ENCODE peak calls at places on chromosomes 4 and X, in five cellular contexts. E, G, P, A and I are unnamed samples.

GRCh38 chrX:49202022-49202421 is 2.0 kb upstream of the SYP start:
- DNase-seq in E (no peak), G (no peak), P (no peak), A (no peak), I (no peak)

GRCh38 chrX:110175146-110175545 is 142.7 kb downstream of the AMMECR1 start:
- DNase-seq in E (no peak), G (no peak), P (no peak), A (no peak), I (no peak)

GRCh38 chrX:123830309-123830708 is 29.5 kb upstream of the XIAP start:
- DNase-seq in E (no peak), G (no peak), P (peak), A (no peak), I (no peak)

GRCh38 chr4:95363579-95363965 is 185.2 kb downstream of the UNC5C start:
- DNase-seq in E (no peak), G (no peak), P (no peak), A (no peak), I (no peak)

GRCh38 chrX:10813761-10814160 is 193.4 kb upstream of the MID1 start:
- DNase-seq in E (no peak), G (no peak), P (no peak), A (no peak), I (no peak)

GRCh38 chr4:38266616-38267015 is 306.4 kb downstream of the PTTG2 start:
- DNase-seq in E (no peak), G (peak), P (peak), A (no peak), I (no peak)

GRCh38 chr4:109410776-109411175 is 22.8 kb upstream of the SEC24B start:
- DNase-seq in E (no peak), G (no peak), P (no peak), A (no peak), I (no peak)

GRCh38 chrX:13721819-13722527 is 12.4 kb downstream of the TRAPPC2 start:
- DNase-seq in E (no peak), G (no peak), P (no peak), A (no peak), I (no peak)

GRCh38 chr4:13484749-13485345 is 707 bp upstream of the RAB28 start:
- DNase-seq in E (no peak), G (peak), P (peak), A (no peak), I (peak)

GRCh38 chrX:44952329-44953027 is 79.5 kb downstream of the KDM6A start:
- DNase-seq in E (no peak), G (no peak), P (no peak), A (no peak), I (no peak)

GRCh38 chr4:14333616-14334015 is 668.7 kb upstream of the CPEB2 start:
- DNase-seq in E (no peak), G (no peak), P (no peak), A (no peak), I (no peak)

GRCh38 chrX:115713465-115713864 is 152.5 kb downstream of the PLS3 start:
- DNase-seq in E (no peak), G (no peak), P (no peak), A (no peak), I (no peak)

GRCh38 chrX:63713510-63713909 is 71.5 kb downstream of the ARHGEF9 start:
- DNase-seq in E (no peak), G (no peak), P (no peak), A (no peak), I (no peak)

GRCh38 chr4:721261-722171 is 15.9 kb downstream of the PCGF3 start:
- DNase-seq in E (no peak), G (no peak), P (no peak), A (no peak), I (no peak)

GRCh38 chr4:20773144-20773997 is 73.1 kb downstream of the PACRGL start:
- DNase-seq in E (no peak), G (peak), P (peak), A (peak), I (peak)

GRCh38 chrX:109537324-109537665 is 651 bp downstream of the NXT2 start:
- DNase-seq in E (no peak), G (peak), P (peak), A (no peak), I (no peak)

GRCh38 chr4:28256295-28256694 is 1395.7 kb downstream of the STIM2 start:
- DNase-seq in E (no peak), G (no peak), P (no peak), A (no peak), I (no peak)

GRCh38 chr4:177302371-177303100 is 7.1 kb upstream of the NEIL3 start:
- DNase-seq in E (no peak), G (no peak), P (no peak), A (no peak), I (no peak)

GRCh38 chr4:179893967-179894590 is 2349.1 kb upstream of the TENM3 start:
- DNase-seq in E (no peak), G (peak), P (no peak), A (no peak), I (no peak)

GRCh38 chrX:69153060-69153730 is 12.1 kb downstream of the PJA1 start:
- DNase-seq in E (no peak), G (no peak), P (no peak), A (peak), I (no peak)

GRCh38 chrX:92213781-92214180 is 434.6 kb downstream of the PCDH11X start:
- DNase-seq in E (no peak), G (no peak), P (peak), A (no peak), I (no peak)

GRCh38 chr4:38132140-38132673 is 172.0 kb downstream of the PTTG2 start:
- DNase-seq in E (peak), G (peak), P (peak), A (no peak), I (peak)

GRCh38 chr4:139685180-139685579 is 19.6 kb downstream of the MGST2 start:
- DNase-seq in E (no peak), G (no peak), P (no peak), A (no peak), I (no peak)

GRCh38 chr4:2079926-2080325 is 20.8 kb downstream of the NAT8L start:
- DNase-seq in E (no peak), G (no peak), P (no peak), A (peak), I (no peak)

GRCh38 chr4:26746742-26747351 is 113.8 kb upstream of the STIM2 start:
- DNase-seq in E (no peak), G (no peak), P (no peak), A (no peak), I (no peak)

GRCh38 chrX:148288451-148288850 is 212.0 kb upstream of the AFF2 start:
- DNase-seq in E (no peak), G (no peak), P (no peak), A (no peak), I (no peak)